ENCODE peak calls at places on chromosomes 11 and 22, in four cellular contexts. D is AG04450, G is GM23248, J is lower lobe of right lung. O is an unnamed sample.
A peak's percentile ranks its signal among the peaks of the same experiment; 100 is the strongest.

GRCh38 chr11:1746516-1746931 is 3.9 kb downstream of the IFITM10 start:
- DNase-seq in D (no peak), G (no peak), J (no peak), O (no peak)

GRCh38 chr11:17343907-17344306 is 7.7 kb upstream of the NCR3LG1 start:
- DNase-seq in D (no peak), G (peak; percentile 93), J (no peak), O (no peak)

GRCh38 chr11:72577271-72577681 is 96.9 kb downstream of the PDE2A start:
- DNase-seq in D (no peak), G (no peak), J (peak; percentile 39), O (no peak)

GRCh38 chr11:35343033-35343598 is 76.2 kb downstream of the SLC1A2 start:
- DNase-seq in D (no peak), G (no peak), J (no peak), O (no peak)

GRCh38 chr11:4826425-4826824 is 5.3 kb downstream of the OR51F2 start:
- DNase-seq in D (no peak), G (no peak), J (no peak), O (no peak)

GRCh38 chr11:93526058-93526633 is 17.0 kb downstream of the SMCO4 start:
- DNase-seq in D (no peak), G (no peak), J (no peak), O (no peak)

GRCh38 chr11:128483211-128483788 is 104.1 kb downstream of the ETS1 start:
- DNase-seq in D (no peak), G (no peak), J (no peak), O (no peak)

GRCh38 chr22:46507451-46508390 is 29.7 kb downstream of the CELSR1 start:
- DNase-seq in D (no peak), G (no peak), J (no peak), O (no peak)

GRCh38 chr11:44775366-44776356 is 48.9 kb downstream of the TSPAN18 start:
- DNase-seq in D (no peak), G (peak; percentile 56), J (no peak), O (peak; percentile 11)

GRCh38 chr11:911031-911889 is 650 bp upstream of the CHID1 start:
- DNase-seq in D (no peak), G (peak; percentile 92), J (peak; percentile 74), O (no peak)

GRCh38 chr11:59818572-59818971 is 8.0 kb upstream of the MRPL16 start:
- DNase-seq in D (no peak), G (no peak), J (no peak), O (no peak)

GRCh38 chr22:17155941-17156340 is 3.1 kb downstream of the HDHD5 start:
- DNase-seq in D (no peak), G (no peak), J (no peak), O (no peak)

GRCh38 chr11:70844387-70844786 is 408.0 kb downstream of the SHANK2 start:
- DNase-seq in D (no peak), G (no peak), J (no peak), O (no peak)

DNA sequence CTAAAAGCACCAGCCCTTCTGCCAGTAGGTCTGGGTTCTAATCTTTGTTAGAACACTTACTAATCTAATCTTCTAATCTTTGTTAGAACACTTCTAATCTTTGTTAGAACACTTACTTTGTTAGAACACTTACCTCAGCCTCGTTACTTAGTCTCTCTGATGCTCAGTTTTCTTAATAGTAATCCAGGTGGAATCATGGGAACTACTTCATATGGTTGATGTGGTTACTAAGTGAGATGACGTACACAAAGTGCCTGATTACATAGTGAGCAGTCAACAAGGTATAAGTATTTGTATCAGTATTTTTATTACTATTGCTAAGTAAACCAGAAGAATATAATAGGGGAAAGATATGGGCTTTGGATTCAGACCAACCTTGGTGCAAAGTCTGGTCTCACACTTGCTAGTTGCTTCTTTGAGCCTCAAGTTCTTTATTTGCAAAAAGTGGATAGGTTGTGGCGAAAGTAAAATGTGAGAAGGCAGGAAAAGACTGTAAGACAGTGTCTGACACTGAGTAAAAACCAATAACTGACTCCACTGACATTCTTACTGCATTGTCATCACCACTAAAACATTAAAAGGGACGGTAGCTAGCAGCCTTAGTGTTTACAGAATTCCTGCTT is 83.7 kb downstream of the TRAF6 start:
- DNase-seq in D (no peak), G (peak; percentile 22), J (no peak), O (no peak)
- H3K27ac ChIP-seq in D (no peak overlapping the region), G (no peak overlapping the region), J (peak overlapping the region; percentile 67), O (no peak overlapping the region)

DNA sequence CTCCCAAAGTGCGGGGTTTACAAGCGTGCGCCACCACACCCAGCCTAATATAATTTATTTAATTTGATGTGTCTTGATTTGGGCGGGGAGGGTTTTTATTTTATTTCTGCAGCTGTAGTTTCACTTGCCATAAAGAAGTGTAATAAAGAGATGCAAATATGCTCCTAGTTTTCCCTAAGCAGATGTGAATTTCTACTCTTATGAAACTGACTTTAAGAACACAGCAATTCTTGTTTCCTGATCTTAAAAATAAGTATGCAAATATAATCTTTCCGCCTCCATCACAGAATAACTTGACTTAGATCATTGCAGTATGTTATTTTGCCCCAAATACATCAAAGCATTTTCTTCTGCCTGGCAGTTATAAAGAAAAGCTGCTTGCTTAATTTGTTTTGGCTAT is 4.4 kb downstream of the SPCS2 start:
- DNase-seq in D (no peak), G (no peak), J (no peak), O (no peak)
- H3K27ac ChIP-seq in D (no peak overlapping the region), G (no peak overlapping the region), J (no peak overlapping the region), O (no peak overlapping the region)

DNA sequence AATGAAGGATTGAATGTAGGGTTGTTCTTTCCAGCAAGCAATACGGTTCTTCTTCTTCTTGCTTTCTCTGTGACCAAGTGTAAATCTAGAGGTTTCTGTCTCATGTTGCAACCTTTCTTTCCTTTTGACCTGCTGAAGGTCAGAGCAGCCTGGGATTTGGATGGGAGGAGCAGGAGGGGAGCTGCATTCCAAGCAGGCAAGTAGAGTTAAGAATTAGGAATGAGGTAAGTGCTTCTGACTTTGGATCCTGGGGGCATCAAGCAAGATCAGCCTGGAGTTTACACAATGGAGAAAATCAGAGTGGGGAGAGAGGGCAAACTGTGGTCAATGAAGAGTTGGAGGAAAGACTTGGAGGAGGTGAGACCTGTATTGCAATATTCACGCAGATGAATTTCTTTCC is 225.6 kb upstream of the ZBED5 start:
- DNase-seq in D (no peak), G (no peak), J (no peak), O (no peak)
- H3K27ac ChIP-seq in D (no peak overlapping the region), G (no peak overlapping the region), J (no peak overlapping the region), O (no peak overlapping the region)

GRCh38 chr11:133015457-133015856 is 516.8 kb downstream of the OPCML start:
- DNase-seq in D (no peak), G (no peak), J (no peak), O (no peak)
- H3K27ac ChIP-seq in D (no peak overlapping the region), G (no peak overlapping the region), J (no peak overlapping the region), O (no peak overlapping the region)